ENCODE peak calls at places on chromosomes 13 and 19, in seven cellular contexts. E, Z, G, V, P, X and Q are unnamed samples.

GRCh38 chr13:95296326-95296939 is 4.8 kb downstream of the ABCC4 start:
- DNase-seq in E (no peak), Z (no peak), G (peak; percentile 29), V (peak; percentile 69), P (no peak), X (no peak), Q (no peak)

GRCh38 chr13:44649118-44649455 is 73.0 kb upstream of the TSC22D1 start:
- DNase-seq in E (no peak), Z (no peak), G (no peak), V (no peak), P (no peak), X (no peak), Q (no peak)

GRCh38 chr13:99327133-99327532 is 19.9 kb upstream of the GPR183 start:
- DNase-seq in E (no peak), Z (no peak), G (no peak), V (no peak), P (no peak), X (no peak), Q (no peak)

GRCh38 chr13:112750570-112750969 is 60.7 kb downstream of the ATP11A start:
- DNase-seq in E (no peak), Z (no peak), G (no peak), V (no peak), P (no peak), X (no peak), Q (no peak)

GRCh38 chr19:28727133-28727834 is 485.7 kb downstream of the UQCRFS1 start:
- DNase-seq in E (no peak), Z (no peak), G (peak; percentile 39), V (peak; percentile 48), P (no peak), X (no peak), Q (no peak)

GRCh38 chr19:16920816-16921529 is 32.2 kb downstream of the F2RL3 start:
- DNase-seq in E (peak; percentile 92), Z (no peak), G (peak; percentile 95), V (no peak), P (no peak), X (peak; percentile 33), Q (no peak)

GRCh38 chr19:55152017-55152416 is 3.0 kb upstream of the TNNT1 start:
- DNase-seq in E (no peak), Z (no peak), G (no peak), V (no peak), P (no peak), X (no peak), Q (no peak)

GRCh38 chr13:29702912-29703351 is 107.4 kb upstream of the SLC7A1 start:
- DNase-seq in E (peak; percentile 92), Z (no peak), G (peak; percentile 89), V (no peak), P (peak; percentile 38), X (peak; percentile 72), Q (no peak)

GRCh38 chr13:46469064-46469463 is 82.0 kb upstream of the RUBCNL start:
- DNase-seq in E (no peak), Z (no peak), G (peak; percentile 49), V (no peak), P (no peak), X (peak; percentile 66), Q (no peak)

GRCh38 chr19:9370747-9371619 is 8.2 kb downstream of the ZNF177 start:
- DNase-seq in E (no peak), Z (no peak), G (no peak), V (no peak), P (no peak), X (no peak), Q (no peak)

GRCh38 chr13:30081331-30081730 is 226.0 kb downstream of the KATNAL1 start:
- DNase-seq in E (no peak), Z (no peak), G (no peak), V (no peak), P (no peak), X (no peak), Q (no peak)

GRCh38 chr19:35117791-35118190 is 2.2 kb downstream of the FXYD3 start:
- DNase-seq in E (no peak), Z (no peak), G (no peak), V (peak; percentile 16), P (no peak), X (no peak), Q (no peak)

GRCh38 chr19:13241321-13242104 is 91.3 kb downstream of the IER2 start:
- DNase-seq in E (no peak), Z (no peak), G (no peak), V (no peak), P (no peak), X (no peak), Q (no peak)

GRCh38 chr19:40610396-40611064 is 9.4 kb downstream of the LTBP4 start:
- DNase-seq in E (no peak), Z (no peak), G (no peak), V (peak; percentile 82), P (no peak), X (no peak), Q (no peak)

GRCh38 chr19:33239223-33239975 is 13.7 kb upstream of the SLC7A10 start:
- DNase-seq in E (no peak), Z (no peak), G (no peak), V (no peak), P (no peak), X (no peak), Q (no peak)

GRCh38 chr13:106535552-106536243 is at the start of gene EFNB2:
- DNase-seq in E (peak; percentile 75), Z (no peak), G (peak; percentile 87), V (peak; percentile 92), P (peak; percentile 69), X (no peak), Q (no peak)

GRCh38 chr19:13072206-13072898 is 30.3 kb downstream of the LYL1 start:
- DNase-seq in E (no peak), Z (no peak), G (no peak), V (no peak), P (no peak), X (no peak), Q (no peak)

GRCh38 chr13:25468330-25469178 is 96.8 kb downstream of the ATP8A2 start:
- DNase-seq in E (no peak), Z (no peak), G (no peak), V (no peak), P (no peak), X (no peak), Q (no peak)

GRCh38 chr19:6800991-6801396 is 28.5 kb downstream of the VAV1 start:
- DNase-seq in E (peak; percentile 71), Z (peak; percentile 81), G (peak; percentile 78), V (no peak), P (no peak), X (peak; percentile 50), Q (no peak)

GRCh38 chr13:31167490-31167889 is 5.8 kb upstream of the HSPH1 start:
- DNase-seq in E (no peak), Z (no peak), G (peak; percentile 21), V (no peak), P (no peak), X (no peak), Q (no peak)

GRCh38 chr13:91740811-91741210 is 342.4 kb downstream of the GPC5 start:
- DNase-seq in E (no peak), Z (no peak), G (no peak), V (no peak), P (no peak), X (no peak), Q (no peak)

GRCh38 chr19:33683881-33684549 is 62.3 kb downstream of the CHST8 start:
- DNase-seq in E (peak; percentile 16), Z (no peak), G (peak; percentile 22), V (peak; percentile 59), P (no peak), X (no peak), Q (no peak)

DNA sequence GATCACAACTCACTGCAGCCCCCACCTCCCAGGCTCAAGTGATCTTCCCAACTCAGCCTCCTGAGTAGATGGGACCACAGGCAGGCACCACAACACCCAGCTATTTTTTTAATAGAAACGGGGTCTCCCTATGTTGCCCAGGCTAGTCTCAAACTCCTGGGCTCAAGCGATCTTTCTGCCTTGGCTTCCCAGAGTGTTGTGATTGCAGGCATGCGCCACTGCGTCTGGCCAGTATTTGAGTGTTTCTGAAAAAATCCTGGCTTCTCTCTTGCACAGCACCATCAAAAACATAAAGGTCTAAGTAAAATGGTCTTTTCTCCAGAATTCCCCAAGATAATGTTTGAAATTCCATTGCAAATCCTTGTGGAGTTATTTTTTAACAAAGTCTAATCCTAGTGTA is 47.8 kb downstream of the ELF1 start:
- DNase-seq in E (no peak), Z (no peak), G (no peak), V (no peak), P (no peak), X (no peak), Q (no peak)
- TF ChIP-seq CTCF in E (no peak), Z (no peak), G (no peak), V (no peak), P (no peak), X (no peak), Q (no peak)

DNA sequence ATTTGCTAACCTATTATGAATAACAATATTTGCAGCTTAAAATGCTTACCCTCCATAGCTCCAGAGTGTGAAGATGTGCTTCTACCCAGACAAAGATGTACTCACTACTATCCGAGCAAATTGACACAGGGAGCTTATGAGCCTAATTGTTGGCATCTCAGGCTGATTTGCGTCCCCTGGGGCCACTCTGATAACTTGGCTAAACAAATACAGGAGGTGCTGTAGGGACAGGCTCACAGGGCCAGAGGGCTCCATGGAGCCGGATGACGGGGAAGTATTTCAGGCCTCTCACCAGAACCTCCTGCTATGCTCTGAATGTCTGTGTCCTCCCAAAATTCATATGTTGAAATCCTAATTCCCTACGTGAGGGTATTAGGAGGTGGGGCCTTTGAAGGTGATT is 26.7 kb upstream of the C19orf12 start:
- DNase-seq in E (no peak), Z (no peak), G (no peak), V (no peak), P (no peak), X (no peak), Q (no peak)
- TF ChIP-seq CTCF in E (no peak), Z (no peak), G (no peak), V (no peak), P (no peak), X (no peak), Q (no peak)

GRCh38 chr19:51824603-51825002 is 29.6 kb downstream of the FPR3 start:
- DNase-seq in E (no peak), Z (no peak), G (no peak), V (no peak), P (no peak), X (no peak), Q (no peak)

DNA sequence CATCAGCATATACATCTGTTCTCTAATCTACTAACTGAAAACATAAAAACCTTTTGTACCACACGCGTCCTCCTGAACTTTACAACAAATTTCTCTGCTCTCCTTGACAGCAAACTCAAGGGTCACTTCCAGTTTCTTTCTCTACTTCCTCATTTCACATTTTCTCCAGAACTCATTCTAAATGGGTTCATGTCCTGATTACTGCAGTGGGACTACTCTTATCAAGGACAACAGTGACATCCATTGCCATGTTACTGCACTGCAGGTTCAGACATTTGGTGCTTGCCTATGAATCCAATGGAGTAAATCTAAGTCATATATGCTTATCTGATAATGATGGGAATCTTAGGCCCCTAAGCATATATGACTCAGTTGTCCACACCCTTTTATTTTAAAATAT is 35.3 kb downstream of the FPR3 start:
- DNase-seq in E (no peak), Z (no peak), G (peak; percentile 32), V (no peak), P (no peak), X (no peak), Q (no peak)
- TF ChIP-seq CTCF in E (no peak), Z (no peak), G (peak; percentile 10), V (no peak), P (peak; percentile 28), X (no peak), Q (no peak)

DNA sequence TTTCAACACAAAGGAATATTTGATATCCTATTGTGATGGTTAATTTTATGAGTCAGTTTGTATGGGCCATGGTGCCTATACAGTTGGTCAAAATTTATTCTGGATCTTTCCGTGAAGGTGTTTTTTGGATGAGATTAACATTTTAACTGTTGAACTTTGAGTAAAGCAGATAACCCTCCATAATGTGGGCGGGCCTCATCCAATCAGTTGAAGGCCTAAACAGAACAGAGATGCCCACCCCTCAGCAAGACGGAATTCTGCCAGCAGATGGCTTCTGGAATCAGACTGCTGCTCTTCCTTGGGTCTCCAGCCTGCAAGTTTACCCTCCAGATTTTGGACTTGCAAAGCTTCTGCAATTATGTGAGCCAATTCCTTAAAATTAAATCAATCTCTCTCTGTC is 16.0 kb downstream of the CSNK1A1L start:
- DNase-seq in E (no peak), Z (no peak), G (no peak), V (no peak), P (no peak), X (no peak), Q (no peak)
- TF ChIP-seq CTCF in E (no peak), Z (no peak), G (no peak), V (no peak), P (no peak), X (no peak), Q (no peak)